ENCODE peak calls at places on chromosomes 7 and 10, in eight cellular contexts. One of them, this sample, is unnamed. For H3K9me3, the result is how much of the 10 kb centered on the place peaks cover.

GRCh38 chr10:76209135-76209534 is 777.7 kb downstream of the LRMDA start:
- DNase-seq in sigmoid colon: no peak
- DNase-seq in A549: no peak
- DNase-seq in breast epithelium: no peak
- DNase-seq in body of pancreas: no peak
- DNase-seq in spleen: no peak
- DNase-seq in testis: no peak
- DNase-seq in prostate gland: no peak
- DNase-seq in this sample: no peak

GRCh38 chr10:10794776-10795175 is 222.9 kb upstream of the CELF2 start:
- DNase-seq in sigmoid colon: no peak
- DNase-seq in A549: no peak
- DNase-seq in breast epithelium: no peak
- DNase-seq in body of pancreas: no peak
- DNase-seq in spleen: no peak
- DNase-seq in testis: no peak
- DNase-seq in prostate gland: no peak
- DNase-seq in this sample: no peak

GRCh38 chr7:152076324-152076821 is 50.9 kb downstream of the GALNT11 start:
- DNase-seq in sigmoid colon: no peak
- DNase-seq in A549: peak
- DNase-seq in breast epithelium: no peak
- DNase-seq in body of pancreas: peak
- DNase-seq in spleen: no peak
- DNase-seq in testis: peak
- DNase-seq in prostate gland: no peak
- DNase-seq in this sample: no peak

GRCh38 chr7:149261829-149262617 is at the start of gene ZNF783:
- DNase-seq in sigmoid colon: peak
- DNase-seq in A549: peak
- DNase-seq in breast epithelium: peak
- DNase-seq in body of pancreas: peak
- DNase-seq in spleen: peak
- DNase-seq in testis: peak
- DNase-seq in prostate gland: peak
- DNase-seq in this sample: no peak

GRCh38 chr10:116796910-116797513 is 52.3 kb upstream of the ENO4 start:
- DNase-seq in sigmoid colon: peak
- DNase-seq in A549: peak
- DNase-seq in breast epithelium: peak
- DNase-seq in body of pancreas: peak
- DNase-seq in spleen: peak
- DNase-seq in testis: peak
- DNase-seq in prostate gland: peak
- DNase-seq in this sample: no peak

GRCh38 chr7:50497068-50497642 is 47.0 kb upstream of the FIGNL1 start:
- DNase-seq in sigmoid colon: no peak
- DNase-seq in A549: no peak
- DNase-seq in breast epithelium: no peak
- DNase-seq in body of pancreas: no peak
- DNase-seq in spleen: peak
- DNase-seq in testis: no peak
- DNase-seq in prostate gland: no peak
- DNase-seq in this sample: no peak

GRCh38 chr7:104982773-104983619 is 31.0 kb upstream of the KMT2E start:
- DNase-seq in sigmoid colon: no peak
- DNase-seq in A549: no peak
- DNase-seq in breast epithelium: no peak
- DNase-seq in body of pancreas: no peak
- DNase-seq in spleen: no peak
- DNase-seq in testis: no peak
- DNase-seq in prostate gland: no peak
- DNase-seq in this sample: no peak

GRCh38 chr10:69359089-69360025 is 57.4 kb downstream of the TACR2 start:
- DNase-seq in sigmoid colon: no peak
- DNase-seq in A549: no peak
- DNase-seq in breast epithelium: no peak
- DNase-seq in body of pancreas: no peak
- DNase-seq in spleen: no peak
- DNase-seq in testis: no peak
- DNase-seq in prostate gland: no peak
- DNase-seq in this sample: no peak

GRCh38 chr10:72316748-72317435 is 37.8 kb downstream of the DNAJB12 start:
- DNase-seq in sigmoid colon: peak
- DNase-seq in A549: peak
- DNase-seq in breast epithelium: no peak
- DNase-seq in body of pancreas: peak
- DNase-seq in spleen: peak
- DNase-seq in testis: peak
- DNase-seq in prostate gland: peak
- DNase-seq in this sample: peak

GRCh38 chr7:3141326-3141725 is 97.7 kb upstream of the CARD11 start:
- DNase-seq in sigmoid colon: no peak
- DNase-seq in A549: no peak
- DNase-seq in breast epithelium: no peak
- DNase-seq in body of pancreas: no peak
- DNase-seq in spleen: peak
- DNase-seq in testis: no peak
- DNase-seq in prostate gland: no peak
- DNase-seq in this sample: no peak

GRCh38 chr10:131746785-131747184 is 154.0 kb upstream of the PPP2R2D start:
- DNase-seq in sigmoid colon: no peak
- DNase-seq in A549: peak
- DNase-seq in breast epithelium: no peak
- DNase-seq in body of pancreas: no peak
- DNase-seq in spleen: no peak
- DNase-seq in testis: no peak
- DNase-seq in prostate gland: no peak
- DNase-seq in this sample: no peak

GRCh38 chr10:131746241-131746711 is 154.5 kb upstream of the PPP2R2D start:
- DNase-seq in sigmoid colon: peak
- DNase-seq in A549: no peak
- DNase-seq in breast epithelium: no peak
- DNase-seq in body of pancreas: no peak
- DNase-seq in spleen: no peak
- DNase-seq in testis: no peak
- DNase-seq in prostate gland: no peak
- DNase-seq in this sample: no peak

GRCh38 chr10:131747791-131748190 is 153.0 kb upstream of the PPP2R2D start:
- DNase-seq in sigmoid colon: peak
- DNase-seq in A549: no peak
- DNase-seq in breast epithelium: no peak
- DNase-seq in body of pancreas: no peak
- DNase-seq in spleen: no peak
- DNase-seq in testis: no peak
- DNase-seq in prostate gland: no peak
- DNase-seq in this sample: no peak

GRCh38 chr10:131748191-131748590 is 152.6 kb upstream of the PPP2R2D start:
- DNase-seq in sigmoid colon: peak
- DNase-seq in A549: no peak
- DNase-seq in breast epithelium: no peak
- DNase-seq in body of pancreas: no peak
- DNase-seq in spleen: no peak
- DNase-seq in testis: no peak
- DNase-seq in prostate gland: no peak
- DNase-seq in this sample: no peak

GRCh38 chr10:131747251-131747650 is 153.6 kb upstream of the PPP2R2D start:
- DNase-seq in sigmoid colon: peak
- DNase-seq in A549: no peak
- DNase-seq in breast epithelium: no peak
- DNase-seq in body of pancreas: no peak
- DNase-seq in spleen: no peak
- DNase-seq in testis: no peak
- DNase-seq in prostate gland: no peak
- DNase-seq in this sample: no peak
- H3K9me3 ChIP-seq in sigmoid colon: under half
- H3K9me3 ChIP-seq in A549: under half
- H3K9me3 ChIP-seq in breast epithelium: under half
- H3K9me3 ChIP-seq in body of pancreas: under half
- H3K9me3 ChIP-seq in spleen: under half
- H3K9me3 ChIP-seq in testis: under half
- H3K9me3 ChIP-seq in prostate gland: under half
- H3K9me3 ChIP-seq in this sample: under half

DNA sequence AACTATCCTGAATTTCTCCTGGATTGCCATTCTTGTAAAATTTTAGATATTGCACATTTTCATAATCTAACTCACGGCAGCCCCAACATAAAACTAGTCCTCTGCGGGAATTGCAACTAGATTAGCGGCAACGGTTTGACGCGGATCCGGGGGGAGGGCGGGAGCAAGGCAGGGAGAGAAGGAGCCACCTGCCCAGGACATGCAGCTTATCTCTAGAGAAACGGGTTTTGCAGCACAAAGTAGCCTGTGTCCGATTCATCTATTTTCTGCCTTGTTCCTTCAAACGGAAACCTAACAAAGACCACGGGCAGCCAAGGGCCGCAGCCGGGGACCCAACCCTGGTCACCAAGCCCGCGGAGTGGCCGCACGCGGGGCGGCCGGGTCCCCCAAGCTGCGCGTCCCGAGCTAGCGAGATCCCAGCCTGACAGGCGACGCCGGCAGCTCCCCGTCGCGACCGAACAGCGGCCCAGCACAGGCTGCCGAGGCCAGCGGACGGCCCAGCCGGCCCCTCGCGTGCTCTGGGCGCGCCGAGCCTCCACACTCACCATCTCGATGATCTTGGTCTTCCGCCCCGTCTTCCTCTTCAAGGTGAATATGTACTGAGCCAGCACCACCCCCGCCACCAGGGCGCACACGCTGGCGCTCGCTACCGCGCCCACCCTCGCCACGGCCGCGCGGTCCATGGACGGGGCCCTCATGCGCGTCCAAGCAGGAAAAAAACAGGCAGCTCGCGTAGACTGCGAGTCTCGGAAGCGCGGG is at the start of gene NT5C3A:
- DNase-seq in sigmoid colon: peak
- DNase-seq in A549: no peak
- DNase-seq in breast epithelium: no peak
- DNase-seq in body of pancreas: peak
- DNase-seq in spleen: peak
- DNase-seq in testis: peak
- DNase-seq in prostate gland: peak
- DNase-seq in this sample: no peak
- TF ChIP-seq POLR2A in sigmoid colon: peak
- TF ChIP-seq POLR2A in A549: peak
- TF ChIP-seq POLR2A in breast epithelium: no peak
- TF ChIP-seq POLR2A in body of pancreas: peak
- TF ChIP-seq POLR2A in spleen: no peak
- TF ChIP-seq POLR2A in testis: no peak
- TF ChIP-seq POLR2A in prostate gland: peak
- TF ChIP-seq POLR2A in this sample: no peak

DNA sequence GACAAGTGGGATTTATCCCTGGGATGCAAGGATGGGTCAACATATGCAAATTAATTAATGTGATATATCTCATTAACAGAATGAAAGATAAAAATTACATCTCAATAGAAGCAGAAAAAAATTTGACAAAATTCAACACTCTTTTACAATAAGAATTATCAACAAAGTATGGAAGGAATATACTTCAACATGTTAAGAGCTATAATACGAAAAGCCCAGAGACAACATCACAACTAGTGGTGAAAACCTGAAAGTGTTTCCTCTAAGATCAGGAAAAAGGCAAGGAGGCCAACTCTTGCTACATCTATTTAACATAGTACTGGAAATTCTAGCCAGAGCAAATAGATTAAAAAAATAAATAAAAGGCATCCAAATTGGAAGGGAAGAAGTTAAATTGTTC is 970.0 kb upstream of the POT1 start:
- DNase-seq in sigmoid colon: no peak
- DNase-seq in A549: no peak
- DNase-seq in breast epithelium: no peak
- DNase-seq in body of pancreas: no peak
- DNase-seq in spleen: no peak
- DNase-seq in testis: no peak
- DNase-seq in prostate gland: no peak
- DNase-seq in this sample: no peak
- H3K9me3 ChIP-seq in sigmoid colon: under half
- H3K9me3 ChIP-seq in A549: under half
- H3K9me3 ChIP-seq in breast epithelium: under half
- H3K9me3 ChIP-seq in body of pancreas: under half
- H3K9me3 ChIP-seq in spleen: under half
- H3K9me3 ChIP-seq in testis: under half
- H3K9me3 ChIP-seq in prostate gland: under half
- H3K9me3 ChIP-seq in this sample: under half

GRCh38 chr7:158861936-158862704 is 5.8 kb downstream of the DYNC2I1 start:
- DNase-seq in sigmoid colon: peak
- DNase-seq in A549: no peak
- DNase-seq in breast epithelium: no peak
- DNase-seq in body of pancreas: no peak
- DNase-seq in spleen: no peak
- DNase-seq in testis: no peak
- DNase-seq in prostate gland: no peak
- DNase-seq in this sample: no peak

GRCh38 chr7:158865462-158865922 is 9.1 kb downstream of the DYNC2I1 start:
- DNase-seq in sigmoid colon: no peak
- DNase-seq in A549: no peak
- DNase-seq in breast epithelium: no peak
- DNase-seq in body of pancreas: no peak
- DNase-seq in spleen: no peak
- DNase-seq in testis: no peak
- DNase-seq in prostate gland: no peak
- DNase-seq in this sample: no peak

GRCh38 chr7:158864833-158865232 is 8.5 kb downstream of the DYNC2I1 start:
- DNase-seq in sigmoid colon: peak
- DNase-seq in A549: no peak
- DNase-seq in breast epithelium: no peak
- DNase-seq in body of pancreas: no peak
- DNase-seq in spleen: no peak
- DNase-seq in testis: no peak
- DNase-seq in prostate gland: no peak
- DNase-seq in this sample: no peak

GRCh38 chr7:158864507-158864820 is 8.1 kb downstream of the DYNC2I1 start:
- DNase-seq in sigmoid colon: peak
- DNase-seq in A549: no peak
- DNase-seq in breast epithelium: no peak
- DNase-seq in body of pancreas: no peak
- DNase-seq in spleen: no peak
- DNase-seq in testis: no peak
- DNase-seq in prostate gland: no peak
- DNase-seq in this sample: no peak

DNA sequence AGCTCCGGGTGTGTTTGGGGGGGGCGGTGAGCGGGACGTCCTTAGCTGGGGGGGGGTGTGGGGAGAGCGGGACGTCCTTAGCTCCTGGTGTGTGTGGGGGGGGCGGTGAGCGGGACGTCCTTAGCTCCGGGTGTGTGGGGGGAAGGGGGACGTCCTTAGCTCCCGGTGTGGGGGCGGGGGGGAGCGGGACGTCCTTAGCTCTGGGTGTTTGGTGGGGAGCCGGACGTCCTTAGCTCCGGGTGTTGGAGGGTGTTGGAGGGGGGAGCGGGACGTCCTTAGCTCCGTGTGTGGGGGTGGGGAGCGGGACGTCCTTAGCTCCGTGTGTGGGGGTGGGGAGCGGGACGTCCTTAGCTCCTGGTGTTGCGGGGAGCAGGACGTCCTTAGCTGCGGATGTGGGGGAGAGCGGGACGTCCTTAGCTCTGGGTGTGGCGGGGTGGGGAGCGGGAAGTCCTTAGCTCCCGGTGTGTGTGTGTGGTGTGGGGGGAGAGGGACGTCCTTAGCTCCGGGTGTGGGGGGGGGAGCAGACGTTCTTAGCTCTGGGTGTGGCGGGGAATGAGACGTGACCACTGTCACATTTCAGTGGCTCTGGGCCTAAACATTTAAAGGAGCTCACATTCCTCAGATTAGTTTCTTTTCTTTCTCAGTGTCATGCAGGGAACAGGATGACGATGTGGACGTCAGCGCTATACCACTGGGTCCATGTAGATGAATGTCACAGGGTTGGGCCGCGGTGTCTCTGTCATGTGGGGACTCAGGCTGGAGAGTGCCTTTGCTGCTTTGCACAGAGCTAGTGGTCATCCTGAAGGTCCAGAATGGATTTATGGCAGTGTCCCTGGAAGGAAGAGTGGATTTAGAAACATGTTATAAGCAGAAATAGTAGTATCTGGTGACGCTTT is 7.5 kb downstream of the DYNC2I1 start:
- DNase-seq in sigmoid colon: peak
- DNase-seq in A549: peak
- DNase-seq in breast epithelium: peak
- DNase-seq in body of pancreas: peak
- DNase-seq in spleen: peak
- DNase-seq in testis: peak
- DNase-seq in prostate gland: peak
- DNase-seq in this sample: no peak
- TF ChIP-seq POLR2A in sigmoid colon: no peak
- TF ChIP-seq POLR2A in A549: no peak
- TF ChIP-seq POLR2A in breast epithelium: no peak
- TF ChIP-seq POLR2A in body of pancreas: peak
- TF ChIP-seq POLR2A in spleen: no peak
- TF ChIP-seq POLR2A in testis: no peak
- TF ChIP-seq POLR2A in prostate gland: no peak
- TF ChIP-seq POLR2A in this sample: no peak